ENCODE peak calls at places on chromosomes 5 and 9, in seven cellular contexts. T is IMR-90, Q is mesenchymal stem cell, D is H1, S is mesendoderm, A is neuronal stem cell, L is trophoblast cell. B is an unnamed sample.

GRCh38 chr5:139877129-139877597 is 81.6 kb downstream of the PSD2 start:
- DNase-seq in T (no peak), Q (no peak), D (no peak), S (no peak), A (no peak), L (no peak), B (peak; percentile 58)

GRCh38 chr9:136482046-136482792 is 621 bp downstream of the SEC16A start:
- DNase-seq in T (peak; percentile 37), Q (peak; percentile 76), D (no peak), S (peak; percentile 57), A (peak; percentile 29), L (peak; percentile 15), B (no peak)

GRCh38 chr9:81893929-81894328 is 34.3 kb upstream of the SPATA31D4 start:
- DNase-seq in T (peak; percentile 69), Q (peak; percentile 26), D (no peak), S (no peak), A (no peak), L (no peak), B (no peak)

GRCh38 chr5:139430015-139430414 is 9.3 kb downstream of the DNAJC18 start:
- DNase-seq in T (no peak), Q (no peak), D (no peak), S (no peak), A (no peak), L (no peak), B (no peak)

GRCh38 chr9:68669189-68669588 is 35.9 kb upstream of the PIP5K1B start:
- DNase-seq in T (no peak), Q (no peak), D (no peak), S (no peak), A (no peak), L (no peak), B (no peak)

GRCh38 chr5:14869286-14870164 is 2.1 kb downstream of the ANKH start:
- DNase-seq in T (no peak), Q (no peak), D (no peak), S (no peak), A (no peak), L (no peak), B (no peak)

GRCh38 chr5:102638912-102639652 is 116.0 kb upstream of the PAM start:
- DNase-seq in T (no peak), Q (no peak), D (no peak), S (no peak), A (no peak), L (no peak), B (no peak)

GRCh38 chr5:37283214-37283820 is 34.1 kb upstream of the CPLANE1 start:
- DNase-seq in T (no peak), Q (no peak), D (no peak), S (peak; percentile 42), A (no peak), L (no peak), B (no peak)

DNA sequence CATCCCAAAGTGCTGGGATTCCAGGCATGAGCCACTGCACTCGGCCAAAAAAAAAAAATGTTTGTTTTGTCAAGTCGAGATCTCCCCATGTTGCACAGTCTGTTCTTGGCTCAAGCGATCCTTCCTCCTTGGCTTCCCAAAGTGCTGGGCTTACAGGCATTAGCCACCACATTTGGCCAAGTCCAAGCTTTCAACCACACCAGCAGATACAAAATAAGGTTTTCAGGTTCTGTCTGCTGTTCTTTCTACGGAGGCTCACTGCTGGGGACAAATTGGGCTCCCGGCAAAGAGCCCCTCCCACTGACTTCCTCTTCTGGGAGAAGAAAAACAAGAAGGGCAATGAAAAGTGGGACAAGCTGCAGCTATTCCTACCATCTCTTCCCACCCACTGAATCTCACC is 37.6 kb upstream of the GGTA1 start:
- DNase-seq in T (no peak), Q (no peak), D (no peak), S (no peak), A (no peak), L (no peak), B (no peak)
- H4K8ac ChIP-seq in T (no peak overlapping the region), Q (no peak overlapping the region), D (no peak overlapping the region), S (no peak overlapping the region), A (no peak overlapping the region), L (no peak overlapping the region), B (no peak overlapping the region)

GRCh38 chr5:109164001-109164400 is 245.8 kb downstream of the PJA2 start:
- DNase-seq in T (no peak), Q (no peak), D (no peak), S (no peak), A (no peak), L (no peak), B (no peak)
- H4K8ac ChIP-seq in T (no peak overlapping the region), Q (no peak overlapping the region), D (no peak overlapping the region), S (no peak overlapping the region), A (no peak overlapping the region), L (no peak overlapping the region), B (no peak overlapping the region)

GRCh38 chr5:41122459-41122858 is 51.3 kb upstream of the MROH2B start:
- DNase-seq in T (no peak), Q (no peak), D (peak; percentile 50), S (peak; percentile 8), A (no peak), L (no peak), B (peak; percentile 37)
- H4K8ac ChIP-seq in T (no peak overlapping the region), Q (no peak overlapping the region), D (no peak overlapping the region), S (no peak overlapping the region), A (no peak overlapping the region), L (no peak overlapping the region), B (no peak overlapping the region)

DNA sequence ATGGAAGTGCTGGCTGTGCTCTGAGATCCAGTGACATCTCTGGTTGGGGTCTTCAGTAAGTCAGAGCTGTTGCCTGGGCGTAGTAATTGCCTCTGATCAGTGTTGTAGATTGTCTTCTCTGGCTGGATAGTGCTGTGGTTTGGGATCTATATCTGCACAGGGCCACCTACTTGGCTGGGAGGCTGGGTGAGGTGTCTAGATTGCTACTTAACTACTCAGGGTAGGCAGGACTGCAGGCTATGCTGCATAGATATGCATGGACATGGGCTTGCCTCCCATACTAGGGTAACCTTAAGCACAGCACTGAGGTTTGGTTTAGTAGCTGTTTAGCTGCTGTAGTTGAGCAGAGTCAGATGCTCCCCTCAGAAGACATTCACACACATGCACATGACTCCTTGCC is 181.0 kb downstream of the ADGRV1 start:
- DNase-seq in T (no peak), Q (no peak), D (no peak), S (no peak), A (no peak), L (no peak), B (no peak)
- H4K8ac ChIP-seq in T (no peak overlapping the region), Q (no peak overlapping the region), D (no peak overlapping the region), S (no peak overlapping the region), A (no peak overlapping the region), L (no peak overlapping the region), B (no peak overlapping the region)

GRCh38 chr5:58311526-58311925 is 148.4 kb downstream of the PLK2 start:
- DNase-seq in T (no peak), Q (no peak), D (no peak), S (no peak), A (no peak), L (no peak), B (no peak)
- H4K8ac ChIP-seq in T (no peak overlapping the region), Q (no peak overlapping the region), D (no peak overlapping the region), S (no peak overlapping the region), A (no peak overlapping the region), L (no peak overlapping the region), B (no peak overlapping the region)